ENCODE peak calls at places on chromosomes 5 and 9, in nine cellular contexts. Q, L, U, X, P, O, F, S and H are unnamed samples.

GRCh38 chr5:80961376-80962281 is 1.5 kb downstream of the RASGRF2 start:
- DNase-seq in L (no peak), F (no peak), O (peak), S (no peak), X (no peak), Q (no peak), U (no peak), P (no peak), H (no peak)

GRCh38 chr5:126446498-126447224 is 23.5 kb downstream of the GRAMD2B start:
- DNase-seq in L (peak), X (no peak), Q (no peak), S (no peak), U (peak), P (no peak), F (peak), O (peak), H (peak)

GRCh38 chr5:107878676-107879075 is 207.9 kb upstream of the EFNA5 start:
- DNase-seq in S (peak), P (no peak), L (peak), Q (no peak), X (no peak), U (no peak), O (no peak), F (no peak), H (no peak)

GRCh38 chr9:90880066-90880465 is 78.4 kb downstream of the SYK start:
- DNase-seq in Q (no peak), P (no peak), X (no peak), F (no peak), O (no peak), S (no peak), U (no peak), L (no peak), H (no peak)

GRCh38 chr5:177189416-177189815 is 55.8 kb downstream of the NSD1 start:
- DNase-seq in L (peak), X (no peak), Q (no peak), U (peak), S (no peak), P (no peak), F (no peak), O (no peak), H (no peak)

GRCh38 chr9:129464972-129465833 is 155.7 kb downstream of the C9orf50 start:
- DNase-seq in P (no peak), F (peak), S (peak), O (peak), U (peak), X (peak), Q (peak), L (peak), H (no peak)

GRCh38 chr9:127311239-127311741 is 46.7 kb downstream of the GARNL3 start:
- DNase-seq in O (peak), P (no peak), X (peak), L (peak), Q (no peak), U (peak), F (peak), S (peak), H (peak)

GRCh38 chr9:10438955-10439354 is 173.8 kb downstream of the PTPRD start:
- DNase-seq in X (no peak), F (no peak), L (no peak), S (no peak), U (no peak), P (no peak), Q (no peak), O (no peak), H (no peak)

GRCh38 chr5:10630126-10630525 is 66.3 kb downstream of the ANKRD33B start:
- DNase-seq in O (no peak), P (no peak), S (no peak), U (no peak), Q (no peak), F (no peak), L (no peak), X (no peak), H (peak)

GRCh38 chr9:105144076-105144475 is 100.4 kb upstream of the SLC44A1 start:
- DNase-seq in X (no peak), P (no peak), Q (no peak), O (no peak), U (no peak), L (no peak), S (no peak), F (no peak), H (no peak)

GRCh38 chr9:134619456-134619982 is 22.1 kb upstream of the COL5A1 start:
- DNase-seq in S (peak), O (no peak), X (peak), U (no peak), L (no peak), Q (no peak), P (no peak), F (no peak), H (no peak)

GRCh38 chr5:137649228-137649890 is 86.5 kb downstream of the KLHL3 start:
- DNase-seq in F (no peak), L (no peak), P (peak), S (peak), X (no peak), Q (no peak), U (no peak), O (no peak), H (no peak)

GRCh38 chr5:159975462-159976019 is 33.4 kb upstream of the TTC1 start:
- DNase-seq in Q (no peak), U (peak), O (peak), P (no peak), L (peak), X (no peak), F (peak), S (peak), H (peak)

GRCh38 chr9:89522261-89522978 is 24.5 kb upstream of the SEMA4D start:
- DNase-seq in X (no peak), Q (no peak), U (no peak), O (peak), L (no peak), P (no peak), F (no peak), S (no peak), H (no peak)

GRCh38 chr5:93303291-93303691 is 277.7 kb downstream of the NR2F1-AS1 start:
- DNase-seq in Q (no peak), U (no peak), L (no peak), F (no peak), S (no peak), O (no peak), P (no peak), X (no peak), H (no peak)

GRCh38 chr5:57532513-57533497 is 50.2 kb upstream of the ACTBL2 start:
- DNase-seq in S (no peak), F (peak), L (peak), U (peak), Q (no peak), P (no peak), O (peak), X (no peak), H (peak)

GRCh38 chr9:131776473-131776872 is 36.6 kb upstream of the RAPGEF1 start:
- DNase-seq in L (peak), Q (no peak), P (no peak), S (no peak), F (peak), X (no peak), U (peak), O (peak), H (peak)

GRCh38 chr5:84378420-84378819 is 6.3 kb downstream of the EDIL3 start:
- DNase-seq in X (no peak), Q (no peak), F (peak), L (no peak), P (no peak), O (peak), S (no peak), U (peak), H (no peak)

GRCh38 chr5:603081-603998 is 8.8 kb upstream of the CEP72 start:
- DNase-seq in L (no peak), X (peak), S (peak), P (no peak), O (no peak), F (no peak), U (no peak), Q (no peak), H (no peak)